ENCODE peak calls at places on chromosome 13, in ten cellular contexts. S, G, Z, V, H, O, W, R, E and T are unnamed samples.

GRCh38 chr13:35826626-35827254 is 304.4 kb downstream of the DCLK1 start:
- DNase-seq in W (no peak), Z (peak), O (no peak), R (no peak), E (peak), S (no peak), H (no peak), G (peak), V (no peak), T (no peak)

GRCh38 chr13:27022571-27023311 is 148.9 kb downstream of the USP12 start:
- DNase-seq in G (no peak), E (no peak), W (no peak), H (no peak), V (peak), S (no peak), O (no peak), Z (no peak), R (no peak), T (no peak)

GRCh38 chr13:52665325-52665724 is 12.7 kb downstream of the SUGT1 start:
- DNase-seq in W (no peak), Z (peak), O (peak), H (no peak), E (no peak), R (no peak), S (no peak), V (peak), G (peak), T (no peak)

GRCh38 chr13:39341238-39341637 is 261.8 kb downstream of the LHFPL6 start:
- DNase-seq in S (no peak), W (no peak), G (no peak), R (no peak), Z (no peak), H (no peak), E (no peak), V (peak), O (no peak), T (no peak)

GRCh38 chr13:110499621-110500281 is 61.8 kb downstream of the RAB20 start:
- DNase-seq in Z (no peak), V (no peak), G (no peak), W (peak), O (no peak), H (no peak), R (no peak), S (no peak), E (no peak), T (no peak)

GRCh38 chr13:39684531-39685137 is 29.2 kb downstream of the COG6 start:
- DNase-seq in Z (peak), W (no peak), S (no peak), O (peak), V (peak), R (no peak), H (no peak), G (peak), E (no peak), T (no peak)

GRCh38 chr13:45765464-45765863 is 63.3 kb downstream of the CBY2 start:
- DNase-seq in W (no peak), G (no peak), V (no peak), R (no peak), O (no peak), E (no peak), Z (no peak), S (no peak), H (no peak), T (no peak)

GRCh38 chr13:112079696-112080095 is 12.7 kb downstream of the SOX1 start:
- DNase-seq in W (no peak), V (no peak), E (peak), H (no peak), R (no peak), G (no peak), Z (no peak), O (no peak), S (no peak), T (peak)

GRCh38 chr13:102907016-102907756 is 61.4 kb downstream of the ERCC5 start:
- DNase-seq in S (no peak), E (no peak), G (no peak), O (peak), H (no peak), R (no peak), W (no peak), Z (peak), V (no peak), T (no peak)